ENCODE peak calls at places on chromosomes 16 and 17, in nine cellular contexts. One of them, this sample, is unnamed.

GRCh38 chr16:22673463-22673862 is 140.5 kb upstream of the HS3ST2 start:
- DNase-seq in fibroblast of mammary gland: no peak
- DNase-seq in HFFc6: no peak
- DNase-seq in dorsolateral prefrontal cortex: no peak
- DNase-seq in CD4-positive, alpha-beta T cell: no peak
- DNase-seq in endothelial cell: no peak
- DNase-seq in left ventricle myocardium inferior: no peak
- DNase-seq in upper lobe of right lung: no peak
- DNase-seq in AG09309: no peak
- DNase-seq in this sample: no peak

GRCh38 chr16:86680661-86681439 is 102.5 kb downstream of the FOXL1 start:
- DNase-seq in fibroblast of mammary gland: no peak
- DNase-seq in HFFc6: no peak
- DNase-seq in dorsolateral prefrontal cortex: no peak
- DNase-seq in CD4-positive, alpha-beta T cell: no peak
- DNase-seq in endothelial cell: no peak
- DNase-seq in left ventricle myocardium inferior: no peak
- DNase-seq in upper lobe of right lung: no peak
- DNase-seq in AG09309: no peak
- DNase-seq in this sample: no peak

GRCh38 chr17:33292981-33293867 is at the start of gene ASIC2:
- DNase-seq in fibroblast of mammary gland: peak; percentile 14
- DNase-seq in HFFc6: no peak
- DNase-seq in dorsolateral prefrontal cortex: peak; percentile 69
- DNase-seq in CD4-positive, alpha-beta T cell: no peak
- DNase-seq in endothelial cell: peak; percentile 36
- DNase-seq in left ventricle myocardium inferior: no peak
- DNase-seq in upper lobe of right lung: no peak
- DNase-seq in AG09309: no peak
- DNase-seq in this sample: peak; percentile 69

GRCh38 chr16:77780378-77780837 is 8.0 kb upstream of the VAT1L start:
- DNase-seq in fibroblast of mammary gland: peak; percentile 92
- DNase-seq in HFFc6: peak; percentile 24
- DNase-seq in dorsolateral prefrontal cortex: no peak
- DNase-seq in CD4-positive, alpha-beta T cell: no peak
- DNase-seq in endothelial cell: no peak
- DNase-seq in left ventricle myocardium inferior: no peak
- DNase-seq in upper lobe of right lung: no peak
- DNase-seq in AG09309: peak; percentile 52
- DNase-seq in this sample: no peak

GRCh38 chr16:35391328-35391727 is 1931.9 kb downstream of the TP53TG3F start:
- DNase-seq in fibroblast of mammary gland: peak; percentile 20
- DNase-seq in HFFc6: peak; percentile 11
- DNase-seq in dorsolateral prefrontal cortex: peak; percentile 49
- DNase-seq in CD4-positive, alpha-beta T cell: no peak
- DNase-seq in endothelial cell: no peak
- DNase-seq in left ventricle myocardium inferior: peak; percentile 28
- DNase-seq in upper lobe of right lung: no peak
- DNase-seq in AG09309: peak; percentile 3
- DNase-seq in this sample: peak; percentile 6

GRCh38 chr16:13453938-13454553 is 465.9 kb upstream of the ERCC4 start:
- DNase-seq in fibroblast of mammary gland: peak; percentile 53
- DNase-seq in HFFc6: peak; percentile 8
- DNase-seq in dorsolateral prefrontal cortex: no peak
- DNase-seq in CD4-positive, alpha-beta T cell: no peak
- DNase-seq in endothelial cell: peak; percentile 56
- DNase-seq in left ventricle myocardium inferior: no peak
- DNase-seq in upper lobe of right lung: no peak
- DNase-seq in AG09309: no peak
- DNase-seq in this sample: peak; percentile 62

GRCh38 chr17:50311112-50311460 is 34.8 kb upstream of the XYLT2 start:
- DNase-seq in fibroblast of mammary gland: no peak
- DNase-seq in HFFc6: no peak
- DNase-seq in dorsolateral prefrontal cortex: no peak
- DNase-seq in CD4-positive, alpha-beta T cell: no peak
- DNase-seq in endothelial cell: no peak
- DNase-seq in left ventricle myocardium inferior: no peak
- DNase-seq in upper lobe of right lung: no peak
- DNase-seq in AG09309: no peak
- DNase-seq in this sample: no peak

GRCh38 chr17:36935681-36936454 is 1.4 kb upstream of the LHX1 start:
- DNase-seq in fibroblast of mammary gland: no peak
- DNase-seq in HFFc6: no peak
- DNase-seq in dorsolateral prefrontal cortex: no peak
- DNase-seq in CD4-positive, alpha-beta T cell: no peak
- DNase-seq in endothelial cell: no peak
- DNase-seq in left ventricle myocardium inferior: no peak
- DNase-seq in upper lobe of right lung: no peak
- DNase-seq in AG09309: no peak
- DNase-seq in this sample: no peak

GRCh38 chr16:73231969-73232554 is 184.1 kb upstream of the ZFHX3 start:
- DNase-seq in fibroblast of mammary gland: no peak
- DNase-seq in HFFc6: no peak
- DNase-seq in dorsolateral prefrontal cortex: peak; percentile 41
- DNase-seq in CD4-positive, alpha-beta T cell: no peak
- DNase-seq in endothelial cell: no peak
- DNase-seq in left ventricle myocardium inferior: no peak
- DNase-seq in upper lobe of right lung: no peak
- DNase-seq in AG09309: no peak
- DNase-seq in this sample: no peak

GRCh38 chr16:69831212-69832123 is 69.3 kb downstream of the WWP2 start:
- DNase-seq in fibroblast of mammary gland: peak; percentile 50
- DNase-seq in HFFc6: peak; percentile 3
- DNase-seq in dorsolateral prefrontal cortex: no peak
- DNase-seq in CD4-positive, alpha-beta T cell: no peak
- DNase-seq in endothelial cell: no peak
- DNase-seq in left ventricle myocardium inferior: no peak
- DNase-seq in upper lobe of right lung: no peak
- DNase-seq in AG09309: peak; percentile 25
- DNase-seq in this sample: no peak

DNA sequence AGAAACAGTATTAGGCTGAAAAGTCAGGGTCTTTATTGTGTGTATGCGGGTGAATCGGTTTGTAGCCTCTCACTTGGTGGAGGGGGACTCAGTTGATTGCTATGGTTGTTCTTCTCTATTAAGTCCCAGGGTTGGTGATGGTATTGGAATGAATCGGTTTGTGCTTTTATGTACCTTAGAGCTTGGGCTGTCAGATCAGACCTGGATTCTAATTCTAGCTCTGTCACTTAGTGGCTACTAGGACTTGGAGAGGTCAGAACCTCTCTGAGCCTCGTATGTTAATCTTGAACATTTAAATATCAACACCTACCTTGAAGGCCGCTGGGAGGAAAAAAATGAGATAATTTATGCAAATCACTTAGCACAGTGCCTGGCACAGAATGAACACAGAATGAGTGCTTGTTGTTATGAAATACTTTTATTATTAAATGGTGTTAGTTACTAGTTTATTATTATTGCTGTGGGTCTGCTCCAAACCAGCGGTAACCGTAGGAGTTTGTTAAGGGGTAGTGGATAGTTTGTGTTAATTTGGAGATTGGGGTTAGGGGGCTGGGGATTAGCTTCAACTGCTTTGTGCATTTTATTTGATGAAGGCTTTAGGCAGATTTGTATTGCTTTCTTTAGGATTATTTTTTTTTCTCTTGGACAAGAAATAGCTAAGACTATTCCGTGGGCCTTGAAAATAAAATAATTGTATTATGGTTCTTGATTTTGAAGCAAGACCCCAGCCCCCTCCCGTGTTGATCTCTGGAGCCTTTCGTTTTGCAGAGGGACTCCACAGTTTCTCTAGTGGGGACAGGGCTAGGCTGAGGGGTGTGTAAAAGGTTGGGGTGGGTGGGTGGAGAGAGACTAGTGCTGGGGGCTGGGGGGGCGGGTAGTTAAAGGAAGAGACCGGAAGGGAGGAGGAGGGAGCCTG is 3.6 kb downstream of the KDM6B start:
- DNase-seq in fibroblast of mammary gland: no peak
- DNase-seq in HFFc6: no peak
- DNase-seq in dorsolateral prefrontal cortex: no peak
- DNase-seq in CD4-positive, alpha-beta T cell: no peak
- DNase-seq in endothelial cell: no peak
- DNase-seq in left ventricle myocardium inferior: no peak
- DNase-seq in upper lobe of right lung: no peak
- DNase-seq in AG09309: no peak
- DNase-seq in this sample: no peak
- TF ChIP-seq CTCF in fibroblast of mammary gland: no peak
- TF ChIP-seq CTCF in HFFc6: no peak
- TF ChIP-seq CTCF in dorsolateral prefrontal cortex: no peak
- TF ChIP-seq CTCF in CD4-positive, alpha-beta T cell: no peak
- TF ChIP-seq CTCF in endothelial cell: no peak
- TF ChIP-seq CTCF in left ventricle myocardium inferior: no peak
- TF ChIP-seq CTCF in upper lobe of right lung: no peak
- TF ChIP-seq CTCF in AG09309: no peak
- TF ChIP-seq CTCF in this sample: no peak

GRCh38 chr16:380837-381787 is 666 bp downstream of the PGAP6 start:
- DNase-seq in fibroblast of mammary gland: no peak
- DNase-seq in HFFc6: no peak
- DNase-seq in dorsolateral prefrontal cortex: no peak
- DNase-seq in CD4-positive, alpha-beta T cell: no peak
- DNase-seq in endothelial cell: peak; percentile 49
- DNase-seq in left ventricle myocardium inferior: no peak
- DNase-seq in upper lobe of right lung: peak; percentile 80
- DNase-seq in AG09309: no peak
- DNase-seq in this sample: peak; percentile 50
- TF ChIP-seq CTCF in fibroblast of mammary gland: no peak
- TF ChIP-seq CTCF in HFFc6: no peak
- TF ChIP-seq CTCF in dorsolateral prefrontal cortex: no peak
- TF ChIP-seq CTCF in CD4-positive, alpha-beta T cell: no peak
- TF ChIP-seq CTCF in endothelial cell: no peak
- TF ChIP-seq CTCF in left ventricle myocardium inferior: no peak
- TF ChIP-seq CTCF in upper lobe of right lung: no peak
- TF ChIP-seq CTCF in AG09309: no peak
- TF ChIP-seq CTCF in this sample: no peak

DNA sequence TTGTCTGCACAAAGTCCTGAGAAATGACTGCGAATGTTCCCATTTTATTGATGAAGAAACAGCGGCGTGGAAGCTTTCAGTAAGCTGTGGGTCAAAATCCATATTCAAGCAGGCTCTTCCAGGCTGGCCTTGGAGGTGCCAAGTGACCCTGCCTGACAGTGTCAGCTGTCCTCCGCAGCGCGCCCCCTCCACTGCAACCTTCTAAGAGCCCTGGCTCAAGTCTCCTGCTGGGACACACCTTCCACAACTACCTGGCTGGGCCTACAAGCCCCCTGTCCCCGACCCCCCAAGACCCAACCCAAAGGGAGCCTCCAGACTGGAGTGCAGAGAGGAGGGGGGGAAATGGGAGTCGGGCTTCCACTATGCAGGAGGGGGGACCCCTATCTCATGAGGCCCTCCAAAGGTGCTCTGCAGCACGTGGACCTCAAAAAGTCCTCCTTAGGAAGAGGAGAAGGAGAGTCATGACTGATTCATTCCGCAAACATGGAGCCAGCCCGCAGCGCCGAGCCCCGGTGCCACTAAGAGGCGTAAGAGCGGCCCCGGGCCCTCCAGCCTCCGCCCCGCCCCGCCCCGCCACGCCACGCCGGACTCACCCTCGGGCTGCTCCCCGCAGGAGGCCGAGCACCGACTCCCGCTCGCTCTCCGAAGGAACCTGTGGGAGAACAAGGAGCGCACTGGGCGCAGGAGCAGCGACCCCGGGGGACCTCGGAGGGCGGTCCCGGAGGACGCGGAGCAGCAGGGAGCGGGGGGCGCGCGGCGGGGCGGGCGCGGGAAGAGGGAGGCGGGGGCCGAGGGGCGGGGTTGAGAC is 574 bp downstream of the MPP3 start:
- DNase-seq in fibroblast of mammary gland: peak; percentile 75
- DNase-seq in HFFc6: peak; percentile 68
- DNase-seq in dorsolateral prefrontal cortex: no peak
- DNase-seq in CD4-positive, alpha-beta T cell: no peak
- DNase-seq in endothelial cell: peak; percentile 24
- DNase-seq in left ventricle myocardium inferior: peak; percentile 74
- DNase-seq in upper lobe of right lung: peak; percentile 82
- DNase-seq in AG09309: no peak
- DNase-seq in this sample: peak; percentile 76
- TF ChIP-seq CTCF in fibroblast of mammary gland: no peak
- TF ChIP-seq CTCF in HFFc6: peak; percentile 16
- TF ChIP-seq CTCF in dorsolateral prefrontal cortex: no peak
- TF ChIP-seq CTCF in CD4-positive, alpha-beta T cell: no peak
- TF ChIP-seq CTCF in endothelial cell: no peak
- TF ChIP-seq CTCF in left ventricle myocardium inferior: no peak
- TF ChIP-seq CTCF in upper lobe of right lung: no peak
- TF ChIP-seq CTCF in AG09309: no peak
- TF ChIP-seq CTCF in this sample: no peak

GRCh38 chr17:78592991-78593329 is 15.8 kb upstream of the DNAH17 start:
- DNase-seq in fibroblast of mammary gland: no peak
- DNase-seq in HFFc6: no peak
- DNase-seq in dorsolateral prefrontal cortex: no peak
- DNase-seq in CD4-positive, alpha-beta T cell: no peak
- DNase-seq in endothelial cell: no peak
- DNase-seq in left ventricle myocardium inferior: no peak
- DNase-seq in upper lobe of right lung: no peak
- DNase-seq in AG09309: no peak
- DNase-seq in this sample: no peak

GRCh38 chr17:78588258-78589030 is 11.2 kb upstream of the DNAH17 start:
- DNase-seq in fibroblast of mammary gland: no peak
- DNase-seq in HFFc6: no peak
- DNase-seq in dorsolateral prefrontal cortex: no peak
- DNase-seq in CD4-positive, alpha-beta T cell: no peak
- DNase-seq in endothelial cell: no peak
- DNase-seq in left ventricle myocardium inferior: no peak
- DNase-seq in upper lobe of right lung: no peak
- DNase-seq in AG09309: no peak
- DNase-seq in this sample: no peak

GRCh38 chr17:78589031-78589675 is 12.0 kb upstream of the DNAH17 start:
- DNase-seq in fibroblast of mammary gland: no peak
- DNase-seq in HFFc6: no peak
- DNase-seq in dorsolateral prefrontal cortex: no peak
- DNase-seq in CD4-positive, alpha-beta T cell: no peak
- DNase-seq in endothelial cell: no peak
- DNase-seq in left ventricle myocardium inferior: no peak
- DNase-seq in upper lobe of right lung: no peak
- DNase-seq in AG09309: no peak
- DNase-seq in this sample: no peak

GRCh38 chr17:78589885-78590284 is 12.7 kb upstream of the DNAH17 start:
- DNase-seq in fibroblast of mammary gland: no peak
- DNase-seq in HFFc6: no peak
- DNase-seq in dorsolateral prefrontal cortex: no peak
- DNase-seq in CD4-positive, alpha-beta T cell: no peak
- DNase-seq in endothelial cell: no peak
- DNase-seq in left ventricle myocardium inferior: no peak
- DNase-seq in upper lobe of right lung: no peak
- DNase-seq in AG09309: no peak
- DNase-seq in this sample: no peak

GRCh38 chr17:78591263-78591671 is 14.1 kb upstream of the DNAH17 start:
- DNase-seq in fibroblast of mammary gland: no peak
- DNase-seq in HFFc6: no peak
- DNase-seq in dorsolateral prefrontal cortex: no peak
- DNase-seq in CD4-positive, alpha-beta T cell: no peak
- DNase-seq in endothelial cell: no peak
- DNase-seq in left ventricle myocardium inferior: no peak
- DNase-seq in upper lobe of right lung: no peak
- DNase-seq in AG09309: no peak
- DNase-seq in this sample: no peak
- TF ChIP-seq CTCF in fibroblast of mammary gland: no peak
- TF ChIP-seq CTCF in HFFc6: no peak
- TF ChIP-seq CTCF in dorsolateral prefrontal cortex: no peak
- TF ChIP-seq CTCF in CD4-positive, alpha-beta T cell: no peak
- TF ChIP-seq CTCF in endothelial cell: no peak
- TF ChIP-seq CTCF in left ventricle myocardium inferior: no peak
- TF ChIP-seq CTCF in upper lobe of right lung: no peak
- TF ChIP-seq CTCF in AG09309: no peak
- TF ChIP-seq CTCF in this sample: no peak

GRCh38 chr17:19948100-19948943 is 29.3 kb downstream of the AKAP10 start:
- DNase-seq in fibroblast of mammary gland: no peak
- DNase-seq in HFFc6: no peak
- DNase-seq in dorsolateral prefrontal cortex: no peak
- DNase-seq in CD4-positive, alpha-beta T cell: no peak
- DNase-seq in endothelial cell: peak; percentile 14
- DNase-seq in left ventricle myocardium inferior: no peak
- DNase-seq in upper lobe of right lung: no peak
- DNase-seq in AG09309: no peak
- DNase-seq in this sample: no peak
- TF ChIP-seq CTCF in fibroblast of mammary gland: no peak
- TF ChIP-seq CTCF in HFFc6: no peak
- TF ChIP-seq CTCF in dorsolateral prefrontal cortex: no peak
- TF ChIP-seq CTCF in CD4-positive, alpha-beta T cell: no peak
- TF ChIP-seq CTCF in endothelial cell: no peak
- TF ChIP-seq CTCF in left ventricle myocardium inferior: peak; percentile 8
- TF ChIP-seq CTCF in upper lobe of right lung: no peak
- TF ChIP-seq CTCF in AG09309: no peak
- TF ChIP-seq CTCF in this sample: no peak

This sample was measured in nephron progenitor cell.